ENCODE peak calls at places on chromosomes 1 and 21, in eight cellular contexts. M, O, E, P, V, R, J and U are unnamed samples.

GRCh38 chr1:48338257-48338656 is 115.7 kb downstream of the SLC5A9 start:
- DNase-seq in V (no peak), E (no peak), R (no peak), J (no peak), M (no peak), O (no peak), P (no peak), U (no peak)

GRCh38 chr1:169105434-169106094 is 926 bp upstream of the ATP1B1 start:
- DNase-seq in M (peak; percentile 87), P (peak; percentile 95), R (no peak), O (no peak), E (peak; percentile 82), V (peak; percentile 94), J (peak; percentile 96), U (peak; percentile 68)

GRCh38 chr1:223175032-223175431 is 32.0 kb upstream of the TLR5 start:
- DNase-seq in V (no peak), J (no peak), O (peak; percentile 9), E (no peak), M (no peak), R (no peak), P (no peak), U (peak; percentile 11)

GRCh38 chr1:25484096-25484495 is 53.4 kb downstream of the MACO1 start:
- DNase-seq in J (peak; percentile 71), E (peak; percentile 78), M (peak; percentile 81), P (no peak), R (no peak), V (no peak), O (no peak), U (no peak)

GRCh38 chr1:5950994-5951749 is 41.1 kb downstream of the NPHP4 start:
- DNase-seq in R (no peak), E (peak; percentile 49), O (no peak), V (no peak), J (no peak), M (no peak), P (no peak), U (no peak)

GRCh38 chr1:101259744-101260148 is 22.9 kb downstream of the S1PR1 start:
- DNase-seq in R (peak; percentile 74), P (no peak), J (no peak), E (no peak), O (peak; percentile 75), V (no peak), M (no peak), U (no peak)

GRCh38 chr1:198605426-198605825 is 33.4 kb upstream of the PTPRC start:
- DNase-seq in R (no peak), V (no peak), E (no peak), P (no peak), M (no peak), J (no peak), O (no peak), U (no peak)

GRCh38 chr1:53026254-53026653 is 35.8 kb upstream of the PODN start:
- DNase-seq in V (no peak), P (no peak), R (no peak), J (no peak), E (no peak), O (no peak), M (no peak), U (no peak)

GRCh38 chr1:233714631-233715217 is 100.8 kb downstream of the KCNK1 start:
- DNase-seq in P (no peak), R (no peak), V (peak; percentile 68), M (no peak), J (peak; percentile 60), E (no peak), O (no peak), U (no peak)

GRCh38 chr1:116968724-116969123 is 32.8 kb upstream of the CD101 start:
- DNase-seq in P (no peak), M (no peak), J (no peak), E (no peak), V (no peak), R (no peak), O (no peak), U (no peak)

GRCh38 chr1:48870596-48870995 is 93.9 kb upstream of the BEND5 start:
- DNase-seq in E (no peak), J (no peak), R (no peak), V (no peak), M (no peak), P (no peak), O (no peak), U (no peak)

GRCh38 chr1:11355594-11356467 is 82.8 kb downstream of the UBIAD1 start:
- DNase-seq in P (no peak), M (no peak), E (no peak), J (no peak), O (no peak), V (no peak), R (no peak), U (no peak)

GRCh38 chr21:43361127-43361492 is 65.8 kb downstream of the SIK1 start:
- DNase-seq in E (no peak), R (no peak), M (no peak), O (peak; percentile 63), J (no peak), P (no peak), V (no peak), U (no peak)

GRCh38 chr1:184838374-184838995 is 83.8 kb upstream of the EDEM3 start:
- DNase-seq in M (peak; percentile 93), R (peak; percentile 90), E (no peak), J (peak; percentile 51), V (peak; percentile 50), P (no peak), O (peak; percentile 95), U (peak; percentile 90)

GRCh38 chr21:32826317-32827167 is 55.0 kb upstream of the PAXBP1 start:
- DNase-seq in E (no peak), R (peak; percentile 44), V (peak; percentile 71), J (no peak), O (peak; percentile 63), P (peak; percentile 27), M (no peak), U (no peak)

GRCh38 chr21:35226960-35227741 is 178.0 kb upstream of the RUNX1 start:
- DNase-seq in J (no peak), O (no peak), M (no peak), R (no peak), V (peak; percentile 29), E (no peak), P (no peak), U (no peak)

GRCh38 chr1:98327151-98327918 is 334.2 kb upstream of the SNX7 start:
- DNase-seq in P (no peak), O (peak; percentile 84), V (no peak), R (peak; percentile 91), M (no peak), E (no peak), J (no peak), U (peak; percentile 52)

GRCh38 chr1:110674337-110675059 is at the start of gene KCNA3:
- DNase-seq in O (no peak), R (no peak), E (peak; percentile 77), V (no peak), M (no peak), P (peak; percentile 44), J (peak; percentile 44), U (peak; percentile 37)

GRCh38 chr1:173862769-173863223 is 5.0 kb downstream of the GAS5 start:
- DNase-seq in E (no peak), M (no peak), O (no peak), J (no peak), V (no peak), P (no peak), R (no peak), U (peak; percentile 19)

GRCh38 chr1:33624261-33624990 is 152.0 kb downstream of the ZSCAN20 start:
- DNase-seq in J (no peak), O (no peak), E (no peak), P (no peak), M (no peak), R (no peak), V (no peak), U (no peak)
- H3K27me3 ChIP-seq in J (peaks cover 31% of the 10 kb centered on the region), O (no peaks in the 10 kb centered on the region), E (no peaks in the 10 kb centered on the region), P (no peaks in the 10 kb centered on the region), M (no peaks in the 10 kb centered on the region), R (no peaks in the 10 kb centered on the region), V (no peaks in the 10 kb centered on the region), U (no peaks in the 10 kb centered on the region)

GRCh38 chr21:45522381-45522780 is 19.9 kb downstream of the SLC19A1 start:
- DNase-seq in O (no peak), J (no peak), M (peak; percentile 18), R (no peak), P (no peak), V (no peak), E (no peak), U (no peak)

GRCh38 chr21:45522986-45523385 is 19.3 kb downstream of the SLC19A1 start:
- DNase-seq in J (no peak), P (no peak), R (no peak), V (no peak), M (peak; percentile 37), E (peak; percentile 34), O (no peak), U (no peak)

GRCh38 chr21:45523411-45524101 is 18.7 kb downstream of the SLC19A1 start:
- DNase-seq in J (peak; percentile 24), P (peak; percentile 17), R (no peak), V (no peak), M (peak; percentile 54), E (peak; percentile 74), O (no peak), U (no peak)

GRCh38 chr21:45519182-45519581 is 23.1 kb downstream of the SLC19A1 start:
- DNase-seq in O (no peak), J (no peak), V (no peak), E (no peak), R (no peak), P (no peak), M (no peak), U (no peak)

GRCh38 chr21:45521241-45521640 is 21.0 kb downstream of the SLC19A1 start:
- DNase-seq in R (no peak), P (no peak), J (no peak), O (no peak), M (no peak), E (no peak), V (no peak), U (no peak)
- H3K9me3 ChIP-seq in R (peaks cover 6% of the 10 kb centered on the region), P (peaks cover 20% of the 10 kb centered on the region), J (no peaks in the 10 kb centered on the region), O (peaks cover 16% of the 10 kb centered on the region), M (peaks cover 4% of the 10 kb centered on the region), E (no peaks in the 10 kb centered on the region), V (no peaks in the 10 kb centered on the region), U (peaks cover 35% of the 10 kb centered on the region)

DNA sequence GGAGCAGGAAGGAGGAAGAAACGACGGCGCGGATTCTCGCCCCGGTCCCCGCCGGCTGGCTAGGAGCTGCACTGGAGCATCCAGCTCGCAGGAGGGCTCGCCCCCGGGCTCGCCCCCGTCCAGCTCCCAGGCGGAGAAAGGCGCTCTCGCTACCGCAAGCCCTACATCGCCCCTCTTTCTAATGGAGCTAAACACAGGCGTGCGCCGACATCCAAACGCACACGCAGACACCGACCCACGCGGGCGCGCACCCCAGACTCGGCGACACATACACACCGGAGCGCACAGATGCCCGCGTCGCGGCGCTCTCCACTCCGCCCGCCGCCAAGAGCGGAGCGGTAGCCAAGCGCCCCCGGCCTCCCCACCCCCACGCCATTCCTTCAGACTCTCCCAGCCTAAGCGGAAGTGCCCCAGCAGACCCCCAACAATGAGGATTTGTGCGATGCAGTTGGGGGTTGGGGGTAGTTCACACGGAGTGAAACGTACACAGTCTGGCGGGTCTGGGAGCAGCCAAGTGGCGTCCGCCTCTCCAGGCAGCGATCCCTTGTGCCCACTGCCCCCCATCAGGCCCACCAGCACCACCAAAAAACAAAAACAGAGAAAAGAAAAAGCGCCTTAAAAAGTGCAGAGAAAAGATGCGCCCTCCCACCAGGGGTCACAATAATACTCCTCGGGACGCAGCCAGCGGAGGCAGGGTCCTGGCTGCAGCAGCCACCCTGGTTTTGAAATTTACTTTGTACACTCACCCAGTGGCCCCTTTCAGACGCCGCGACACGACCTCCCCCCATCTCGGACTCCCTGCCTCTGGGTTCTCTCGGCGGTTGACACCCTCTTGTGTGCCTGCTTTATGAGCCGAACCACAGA is 1.4 kb downstream of the DAB1 start:
- DNase-seq in O (peak; percentile 34), M (no peak), P (no peak), R (peak; percentile 22), J (no peak), E (no peak), V (no peak), U (peak; percentile 9)
- H3K27me3 ChIP-seq in O (peaks cover 2% of the 10 kb centered on the region), M (peaks cover 19% of the 10 kb centered on the region), P (peaks cover 3% of the 10 kb centered on the region), R (peaks cover 48% of the 10 kb centered on the region), J (peaks cover 82% of the 10 kb centered on the region), E (no peaks in the 10 kb centered on the region), V (peaks cover 22% of the 10 kb centered on the region), U (peaks cover 57% of the 10 kb centered on the region)

GRCh38 chr1:247180581-247180980 is 8.8 kb upstream of the ZNF124 start:
- DNase-seq in M (no peak), J (no peak), O (no peak), R (no peak), P (no peak), E (no peak), V (no peak), U (no peak)
- H3K9me3 ChIP-seq in M (peaks cover 7% of the 10 kb centered on the region), J (no peaks in the 10 kb centered on the region), O (peaks cover 25% of the 10 kb centered on the region), R (peaks cover 24% of the 10 kb centered on the region), P (peaks cover 30% of the 10 kb centered on the region), E (peaks cover 5% of the 10 kb centered on the region), V (peaks cover 4% of the 10 kb centered on the region), U (peaks cover 2% of the 10 kb centered on the region)